ENCODE peak calls at places on chromosomes 3 and 15, in nine cellular contexts. H is choroid plexus epithelial cell, Z is cardiac muscle cell, W is AG10803, Q is fibroblast of the aortic adventitia, G is fibroblast of mammary gland, S is esophagus squamous epithelium, O is GM06990, V is uterus. N is an unnamed sample.

GRCh38 chr15:71940004-71940588 is 129.7 kb downstream of the NR2E3 start:
- DNase-seq in H (no peak), Z (no peak), W (no peak), Q (no peak), G (no peak), S (no peak), O (no peak), V (no peak), N (no peak)

GRCh38 chr15:94002026-94002425 is 229.3 kb upstream of the MCTP2 start:
- DNase-seq in H (no peak), Z (no peak), W (no peak), Q (no peak), G (no peak), S (no peak), O (no peak), V (no peak), N (no peak)

GRCh38 chr3:42175841-42176240 is 84.7 kb downstream of the TRAK1 start:
- DNase-seq in H (no peak), Z (no peak), W (no peak), Q (no peak), G (no peak), S (no peak), O (no peak), V (no peak), N (no peak)

GRCh38 chr15:64524778-64525177 is 64.4 kb downstream of the ZNF609 start:
- DNase-seq in H (no peak), Z (no peak), W (peak), Q (no peak), G (peak), S (no peak), O (no peak), V (no peak), N (no peak)

GRCh38 chr3:8451696-8452095 is 49.9 kb upstream of the LMCD1 start:
- DNase-seq in H (peak), Z (no peak), W (peak), Q (peak), G (peak), S (no peak), O (no peak), V (no peak), N (no peak)

GRCh38 chr3:114709102-114709501 is 415.3 kb downstream of the TIGIT start:
- DNase-seq in H (peak), Z (no peak), W (peak), Q (peak), G (peak), S (no peak), O (no peak), V (no peak), N (no peak)

GRCh38 chr15:77988386-77989301 is 88.9 kb downstream of the TBC1D2B start:
- DNase-seq in H (no peak), Z (no peak), W (no peak), Q (no peak), G (no peak), S (no peak), O (no peak), V (peak), N (peak)

GRCh38 chr3:151567477-151567876 is 106.6 kb upstream of the IGSF10 start:
- DNase-seq in H (no peak), Z (no peak), W (no peak), Q (no peak), G (no peak), S (no peak), O (no peak), V (no peak), N (no peak)

GRCh38 chr15:26024241-26024640 is 161.1 kb upstream of the ATP10A start:
- DNase-seq in H (no peak), Z (no peak), W (no peak), Q (no peak), G (no peak), S (no peak), O (no peak), V (no peak), N (no peak)

GRCh38 chr15:40330368-40330836 is 6.9 kb downstream of the INAFM2 start:
- DNase-seq in H (peak), Z (peak), W (peak), Q (peak), G (no peak), S (no peak), O (no peak), V (peak), N (no peak)

GRCh38 chr15:71153823-71154524 is 38.7 kb downstream of the THSD4 start:
- DNase-seq in H (peak), Z (peak), W (peak), Q (peak), G (peak), S (no peak), O (no peak), V (no peak), N (no peak)

GRCh38 chr15:38874464-38874863 is 309.9 kb upstream of the RASGRP1 start:
- DNase-seq in H (no peak), Z (no peak), W (peak), Q (no peak), G (no peak), S (no peak), O (no peak), V (no peak), N (no peak)

GRCh38 chr3:123314409-123315270 is 112.9 kb downstream of the SEC22A start:
- DNase-seq in H (no peak), Z (no peak), W (no peak), Q (no peak), G (no peak), S (no peak), O (no peak), V (no peak), N (no peak)

GRCh38 chr15:94177112-94177511 is 54.2 kb upstream of the MCTP2 start:
- DNase-seq in H (no peak), Z (no peak), W (no peak), Q (peak), G (no peak), S (no peak), O (no peak), V (no peak), N (no peak)

GRCh38 chr3:127729556-127730056 is 56.9 kb downstream of the ABTB1 start:
- DNase-seq in H (no peak), Z (no peak), W (no peak), Q (peak), G (no peak), S (no peak), O (no peak), V (no peak), N (no peak)

GRCh38 chr3:41299036-41299435 is 99.7 kb downstream of the CTNNB1 start:
- DNase-seq in H (no peak), Z (no peak), W (no peak), Q (no peak), G (no peak), S (no peak), O (no peak), V (no peak), N (no peak)

GRCh38 chr3:41274944-41275668 is 75.8 kb downstream of the CTNNB1 start:
- DNase-seq in H (peak), Z (no peak), W (peak), Q (peak), G (peak), S (no peak), O (no peak), V (no peak), N (no peak)

GRCh38 chr3:173529062-173529711 is 131.6 kb downstream of the NLGN1 start:
- DNase-seq in H (peak), Z (peak), W (peak), Q (no peak), G (peak), S (no peak), O (peak), V (no peak), N (no peak)

GRCh38 chr15:67720556-67721175 is 104.6 kb upstream of the SKOR1 start:
- DNase-seq in H (no peak), Z (no peak), W (no peak), Q (no peak), G (no peak), S (no peak), O (no peak), V (no peak), N (no peak)

GRCh38 chr3:180420016-180420415 is 181.9 kb upstream of the TTC14 start:
- DNase-seq in H (peak), Z (no peak), W (no peak), Q (no peak), G (peak), S (no peak), O (no peak), V (no peak), N (no peak)

GRCh38 chr3:164903820-164904451 is 174.4 kb downstream of the SI start:
- DNase-seq in H (no peak), Z (no peak), W (no peak), Q (no peak), G (no peak), S (no peak), O (no peak), V (no peak), N (no peak)

GRCh38 chr15:101723161-101723873 is 956 bp downstream of the TARS3 start:
- DNase-seq in H (peak), Z (no peak), W (peak), Q (peak), G (peak), S (no peak), O (peak), V (no peak), N (no peak)

GRCh38 chr15:85649372-85649771 is 145.4 kb downstream of the KLHL25 start:
- DNase-seq in H (peak), Z (peak), W (peak), Q (peak), G (peak), S (no peak), O (peak), V (no peak), N (peak)

GRCh38 chr15:45254405-45255293 is 2.6 kb downstream of the SLC28A2 start:
- DNase-seq in H (no peak), Z (no peak), W (peak), Q (peak), G (peak), S (no peak), O (no peak), V (no peak), N (no peak)

GRCh38 chr3:154324919-154325318 is 632 bp upstream of the DHX36 start:
- DNase-seq in H (peak), Z (no peak), W (no peak), Q (no peak), G (peak), S (no peak), O (no peak), V (no peak), N (no peak)

GRCh38 chr3:116018651-116019050 is 395.3 kb downstream of the GAP43 start:
- DNase-seq in H (no peak), Z (no peak), W (peak), Q (no peak), G (peak), S (no peak), O (no peak), V (no peak), N (no peak)

DNA sequence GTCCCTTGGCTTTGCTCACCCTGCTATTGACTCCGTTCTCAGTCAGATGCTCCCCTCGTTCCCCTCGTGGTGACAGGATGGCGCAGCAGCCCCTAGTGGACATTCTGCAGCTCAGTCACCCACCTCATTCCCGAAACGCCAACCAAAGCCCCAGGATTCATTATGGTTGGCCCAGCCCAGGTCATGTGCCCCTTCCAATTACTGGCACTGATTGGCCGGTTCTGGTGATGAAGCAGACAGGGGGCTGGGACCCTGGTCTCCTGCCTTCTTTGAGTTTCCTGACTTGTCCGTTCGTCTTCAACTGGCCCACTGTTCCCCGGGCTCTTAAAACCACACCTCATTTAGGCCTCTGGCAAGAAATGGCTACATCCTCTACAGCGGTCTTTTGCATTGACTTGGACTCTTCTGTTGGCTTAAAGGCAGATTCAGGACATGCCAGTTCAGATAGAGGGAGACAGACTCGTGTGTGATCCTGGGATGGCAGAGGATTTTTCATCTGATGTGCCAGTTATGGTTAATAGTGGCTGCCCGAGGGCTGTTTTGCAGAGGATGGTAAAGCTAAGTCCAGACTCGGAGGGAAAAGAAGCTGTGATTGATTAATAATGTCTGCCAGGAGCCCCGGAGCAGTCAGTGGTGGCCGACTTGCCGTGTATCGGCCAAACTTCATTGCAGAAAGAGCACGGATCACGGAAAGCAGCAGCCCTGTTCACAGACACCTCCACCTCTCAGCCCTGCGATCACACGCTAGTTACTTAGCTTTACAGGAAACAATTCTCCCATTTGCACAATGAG is 37.8 kb downstream of the LSM3 start:
- DNase-seq in H (peak), Z (peak), W (no peak), Q (no peak), G (no peak), S (no peak), O (peak), V (no peak), N (no peak)
- TF ChIP-seq CTCF in H (peak), Z (peak), W (peak), Q (peak), G (no peak), S (no peak), O (peak), V (peak), N (peak)

DNA sequence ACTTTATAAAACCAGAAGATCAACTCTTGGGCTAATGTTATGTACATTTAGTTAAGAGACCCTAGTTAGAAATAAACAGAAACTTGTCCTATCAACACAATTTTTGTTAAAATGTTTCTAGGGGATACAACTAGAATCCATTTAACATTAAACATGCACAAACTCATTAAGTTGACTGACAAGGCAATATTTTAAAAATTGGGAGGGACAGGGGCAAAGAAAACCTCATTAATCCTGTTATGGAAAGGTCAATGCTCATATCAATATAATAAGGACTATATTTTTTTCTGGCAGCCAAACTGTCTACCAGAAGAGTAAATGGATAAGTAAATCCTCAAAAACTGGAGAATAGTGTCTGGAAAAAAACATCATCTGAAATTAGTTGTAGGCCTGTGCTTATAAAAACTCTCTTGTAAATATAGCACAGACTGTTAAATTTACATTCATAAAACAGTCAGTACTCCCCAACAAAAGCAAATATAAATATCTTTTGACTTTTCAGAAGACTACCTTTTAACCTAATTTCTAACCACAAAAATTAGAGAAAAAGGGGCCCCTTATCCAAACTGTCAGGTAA is 4.4 kb downstream of the TRA2B start:
- DNase-seq in H (no peak), Z (no peak), W (no peak), Q (no peak), G (no peak), S (no peak), O (no peak), V (no peak), N (no peak)
- H3K4me3 ChIP-seq in H (peak), Z (peak), W (peak), Q (peak), G (peak), S (peak), O (peak), V (no peak), N (peak)

GRCh38 chr3:138435840-138436239 is 1.4 kb downstream of the ESYT3 start:
- DNase-seq in H (no peak), Z (no peak), W (no peak), Q (no peak), G (no peak), S (no peak), O (no peak), V (no peak), N (no peak)

GRCh38 chr3:138433892-138434275 is 532 bp upstream of the ESYT3 start:
- DNase-seq in H (no peak), Z (no peak), W (no peak), Q (no peak), G (no peak), S (no peak), O (no peak), V (no peak), N (no peak)

GRCh38 chr3:138432576-138433240 is 1.7 kb upstream of the ESYT3 start:
- DNase-seq in H (no peak), Z (no peak), W (no peak), Q (no peak), G (no peak), S (no peak), O (no peak), V (no peak), N (no peak)

GRCh38 chr3:138434875-138435772 is 708 bp downstream of the ESYT3 start:
- DNase-seq in H (peak), Z (peak), W (no peak), Q (no peak), G (no peak), S (no peak), O (no peak), V (no peak), N (no peak)

DNA sequence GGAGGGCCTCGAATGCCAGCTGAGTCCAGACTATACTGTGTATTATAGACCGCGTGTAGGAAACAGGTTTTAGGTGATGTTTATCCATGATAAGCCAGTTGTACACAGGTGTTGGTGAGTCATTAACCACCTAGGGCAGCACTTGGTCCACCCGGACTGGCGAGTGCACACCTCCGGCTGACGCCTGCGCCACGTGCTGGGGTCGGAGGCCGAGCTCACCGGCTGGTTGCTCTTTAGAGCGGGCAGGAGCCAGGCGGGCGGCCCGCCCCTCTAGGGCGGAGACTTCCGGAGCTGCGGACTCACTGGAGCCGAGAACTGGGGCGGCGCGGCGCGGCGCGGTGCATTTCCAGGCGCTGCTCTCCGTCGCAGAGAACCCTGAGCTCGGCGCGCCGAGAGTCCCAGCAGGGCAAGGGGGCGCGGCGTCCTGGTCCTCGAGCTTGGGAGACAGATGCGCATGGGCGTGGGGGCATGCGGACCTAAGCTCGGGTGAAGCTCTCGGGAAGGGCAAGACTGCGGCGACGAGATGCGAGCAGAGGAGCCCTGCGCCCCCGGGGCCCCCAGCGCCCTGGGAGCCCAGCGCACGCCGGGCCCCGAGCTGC is at the start of gene ESYT3:
- DNase-seq in H (peak), Z (peak), W (peak), Q (peak), G (peak), S (no peak), O (peak), V (peak), N (peak)
- TF ChIP-seq CTCF in H (no peak), Z (no peak), W (no peak), Q (no peak), G (no peak), S (no peak), O (no peak), V (no peak), N (no peak)

GRCh38 chr3:189307963-189308362 is 136.2 kb downstream of the TPRG1 start:
- DNase-seq in H (no peak), Z (no peak), W (no peak), Q (no peak), G (no peak), S (no peak), O (no peak), V (no peak), N (no peak)
- H3K4me3 ChIP-seq in H (no peak), Z (no peak), W (no peak), Q (no peak), G (no peak), S (no peak), O (peak), V (no peak), N (no peak)

GRCh38 chr3:51141573-51141972 is 243.5 kb upstream of the MANF start:
- DNase-seq in H (no peak), Z (no peak), W (no peak), Q (no peak), G (no peak), S (no peak), O (no peak), V (no peak), N (no peak)
- TF ChIP-seq CTCF in H (no peak), Z (no peak), W (no peak), Q (no peak), G (no peak), S (no peak), O (no peak), V (no peak), N (no peak)

DNA sequence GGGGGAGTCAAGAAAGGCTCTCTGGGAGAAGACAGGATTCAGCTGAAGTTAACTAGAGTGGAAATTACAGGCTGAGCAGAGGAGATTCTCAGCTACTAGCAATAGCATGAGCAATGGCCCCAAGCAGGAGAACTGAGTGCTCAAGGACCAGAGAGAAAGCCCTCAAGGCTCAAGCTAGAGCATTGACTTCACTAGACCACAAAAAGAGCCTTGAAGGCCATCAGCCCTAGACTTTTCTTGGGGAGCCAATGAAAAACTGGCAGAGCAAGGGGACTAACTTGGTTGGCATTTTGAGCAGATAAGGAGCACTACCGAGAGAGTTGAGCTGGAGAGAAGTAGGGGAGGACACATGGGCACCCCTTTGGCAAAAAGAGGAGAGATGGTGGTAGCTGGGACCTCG is 277.6 kb downstream of the FEZF2 start:
- DNase-seq in H (no peak), Z (no peak), W (no peak), Q (no peak), G (no peak), S (no peak), O (no peak), V (no peak), N (no peak)
- H3K4me3 ChIP-seq in H (no peak), Z (no peak), W (no peak), Q (no peak), G (no peak), S (no peak), O (no peak), V (no peak), N (no peak)